ENCODE peak calls at places on chromosomes 2 and 18, in ten cellular contexts. P, H, G, J, E, N, W, I, D and X are unnamed samples.

GRCh38 chr2:79511320-79511951 is 1.4 kb upstream of the CTNNA2 start:
- DNase-seq in P (no peak), H (no peak), G (no peak), J (no peak), E (no peak), N (no peak), W (no peak), I (peak; percentile 43), D (peak; percentile 47), X (no peak)

GRCh38 chr2:116510117-116510671 is 1304.3 kb upstream of the DDX18 start:
- DNase-seq in P (no peak), H (peak; percentile 3), G (no peak), J (no peak), E (no peak), N (no peak), W (no peak), I (no peak), D (no peak), X (no peak)

GRCh38 chr2:204544961-204545860 is at the start of gene PARD3B:
- DNase-seq in P (no peak), H (no peak), G (peak; percentile 18), J (peak; percentile 82), E (peak; percentile 45), N (peak; percentile 83), W (peak; percentile 78), I (peak; percentile 74), D (no peak), X (no peak)

GRCh38 chr2:240465268-240465764 is 29.9 kb downstream of the GPC1 start:
- DNase-seq in P (no peak), H (no peak), G (no peak), J (peak; percentile 78), E (peak; percentile 3), N (peak; percentile 78), W (peak; percentile 45), I (peak; percentile 24), D (no peak), X (peak; percentile 83)

GRCh38 chr2:177164584-177165052 is 48.0 kb upstream of the HNRNPA3 start:
- DNase-seq in P (no peak), H (peak; percentile 81), G (peak; percentile 68), J (peak; percentile 91), E (peak; percentile 74), N (peak; percentile 90), W (peak; percentile 92), I (peak; percentile 86), D (peak; percentile 56), X (peak; percentile 95)

GRCh38 chr2:106638043-106638442 is 150.9 kb downstream of the CD8B2 start:
- DNase-seq in P (no peak), H (no peak), G (no peak), J (no peak), E (no peak), N (no peak), W (no peak), I (no peak), D (no peak), X (no peak)

GRCh38 chr18:21080576-21080975 is 31.0 kb downstream of the ROCK1 start:
- DNase-seq in P (no peak), H (no peak), G (no peak), J (no peak), E (no peak), N (no peak), W (no peak), I (no peak), D (no peak), X (no peak)

GRCh38 chr2:43134571-43134889 is 91.9 kb downstream of the ZFP36L2 start:
- DNase-seq in P (no peak), H (no peak), G (no peak), J (no peak), E (no peak), N (no peak), W (no peak), I (no peak), D (no peak), X (no peak)

GRCh38 chr18:54148678-54149077 is 75.8 kb downstream of the MBD2 start:
- DNase-seq in P (no peak), H (no peak), G (no peak), J (no peak), E (no peak), N (no peak), W (no peak), I (no peak), D (no peak), X (no peak)

GRCh38 chr18:54150226-54150625 is 74.2 kb downstream of the MBD2 start:
- DNase-seq in P (no peak), H (no peak), G (no peak), J (no peak), E (no peak), N (no peak), W (no peak), I (no peak), D (no peak), X (no peak)

GRCh38 chr18:54147439-54147838 is 77.0 kb downstream of the MBD2 start:
- DNase-seq in P (no peak), H (no peak), G (no peak), J (no peak), E (no peak), N (no peak), W (no peak), I (no peak), D (no peak), X (no peak)

GRCh38 chr18:54149078-54149697 is 75.3 kb downstream of the MBD2 start:
- DNase-seq in P (no peak), H (no peak), G (peak; percentile 63), J (no peak), E (no peak), N (no peak), W (no peak), I (no peak), D (no peak), X (no peak)

GRCh38 chr18:54148151-54148550 is 76.3 kb downstream of the MBD2 start:
- DNase-seq in P (no peak), H (no peak), G (no peak), J (no peak), E (no peak), N (no peak), W (no peak), I (no peak), D (no peak), X (no peak)
- H3K27ac ChIP-seq in P (peak overlapping the region; percentile 56), H (no peak overlapping the region), G (peak overlapping the region; percentile 74), J (peak overlapping the region; percentile 80), E (no peak overlapping the region), N (no peak overlapping the region), W (peak overlapping the region; percentile 21), I (no peak overlapping the region), D (no peak overlapping the region), X (no peak overlapping the region)

GRCh38 chr2:88067598-88067997 is at the start of gene SMYD1:
- DNase-seq in P (no peak), H (no peak), G (no peak), J (no peak), E (no peak), N (no peak), W (no peak), I (no peak), D (no peak), X (peak; percentile 39)

GRCh38 chr2:88068044-88068443 is 419 bp downstream of the SMYD1 start:
- DNase-seq in P (no peak), H (no peak), G (no peak), J (no peak), E (no peak), N (no peak), W (no peak), I (no peak), D (no peak), X (peak; percentile 26)

GRCh38 chr2:88069117-88069516 is 1.5 kb downstream of the SMYD1 start:
- DNase-seq in P (no peak), H (no peak), G (no peak), J (no peak), E (no peak), N (no peak), W (no peak), I (no peak), D (no peak), X (peak; percentile 50)

GRCh38 chr2:88067189-88067588 is 436 bp upstream of the SMYD1 start:
- DNase-seq in P (no peak), H (no peak), G (no peak), J (no peak), E (no peak), N (no peak), W (no peak), I (no peak), D (no peak), X (peak; percentile 66)

GRCh38 chr2:88066543-88066942 is 1.1 kb upstream of the SMYD1 start:
- DNase-seq in P (no peak), H (no peak), G (no peak), J (no peak), E (no peak), N (no peak), W (no peak), I (no peak), D (no peak), X (no peak)
- TF ChIP-seq CTCF in P (no peak), H (no peak), G (no peak), J (no peak), E (no peak), N (no peak), W (no peak), I (no peak), D (no peak), X (no peak)

GRCh38 chr18:48674198-48674721 is 135.4 kb downstream of the CTIF start:
- DNase-seq in P (no peak), H (no peak), G (no peak), J (peak; percentile 60), E (no peak), N (peak; percentile 69), W (peak; percentile 53), I (no peak), D (no peak), X (no peak)
- TF ChIP-seq POLR2AphosphoS5 in P (no peak), H (no peak), G (no peak), J (no peak), E (no peak), N (no peak), W (no peak), I (no peak), D (no peak), X (no peak)

GRCh38 chr18:23178661-23179081 is 43.4 kb downstream of the CABLES1 start:
- DNase-seq in P (no peak), H (no peak), G (no peak), J (no peak), E (no peak), N (no peak), W (no peak), I (peak; percentile 67), D (no peak), X (no peak)

GRCh38 chr18:23178201-23178600 is 42.9 kb downstream of the CABLES1 start:
- DNase-seq in P (no peak), H (no peak), G (no peak), J (no peak), E (no peak), N (no peak), W (no peak), I (no peak), D (no peak), X (no peak)

GRCh38 chr18:23177433-23178072 is 42.3 kb downstream of the CABLES1 start:
- DNase-seq in P (no peak), H (no peak), G (no peak), J (no peak), E (no peak), N (no peak), W (no peak), I (no peak), D (no peak), X (no peak)

GRCh38 chr18:23181547-23181946 is 46.3 kb downstream of the CABLES1 start:
- DNase-seq in P (no peak), H (no peak), G (no peak), J (no peak), E (no peak), N (peak; percentile 15), W (no peak), I (no peak), D (no peak), X (no peak)

DNA sequence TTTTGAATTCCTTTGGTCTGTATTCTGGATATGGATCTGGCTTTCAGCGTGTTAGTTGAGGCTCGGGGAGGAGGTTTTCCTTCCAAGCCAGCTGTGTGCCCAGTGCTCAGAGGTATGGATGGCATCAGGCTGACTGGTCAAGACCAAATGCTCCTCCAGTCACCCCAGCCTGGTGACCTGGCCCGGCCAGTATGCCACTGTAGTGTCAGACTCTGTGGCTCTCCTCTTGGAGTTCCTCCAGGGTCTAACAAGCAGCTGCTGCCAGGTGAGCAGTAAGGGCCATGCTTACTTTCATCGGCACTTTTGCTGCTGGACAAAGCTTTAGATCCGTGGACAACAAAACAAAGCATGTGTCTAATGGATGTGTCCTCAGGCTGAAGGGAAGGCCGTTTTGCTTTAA is 44.1 kb downstream of the CABLES1 start:
- DNase-seq in P (no peak), H (no peak), G (no peak), J (no peak), E (no peak), N (no peak), W (no peak), I (no peak), D (no peak), X (no peak)
- H3K27ac ChIP-seq in P (peak overlapping the region; percentile 26), H (no peak overlapping the region), G (no peak overlapping the region), J (no peak overlapping the region), E (no peak overlapping the region), N (no peak overlapping the region), W (no peak overlapping the region), I (no peak overlapping the region), D (peak overlapping the region; percentile 18), X (peak overlapping the region; percentile 25)